ENCODE peak calls at places on chromosome 1, in ten cellular contexts. T is Peyer's patch, A is cardiac muscle cell, X is fibroblast of lung, I is lung, H is tibial artery, K is left ventricle myocardium inferior, C is thoracic aorta, B is lower lobe of right lung, M is right cardiac atrium. F is an unnamed sample.

GRCh38 chr1:234218078-234218477 is 155.2 kb upstream of the COA6 start:
- DNase-seq in H (no peak), M (no peak), B (no peak), I (no peak), X (peak; percentile 10), C (no peak), K (no peak), T (no peak), A (no peak), F (no peak)

GRCh38 chr1:16724718-16725438 is 15.4 kb upstream of the RNU1-4 start:
- DNase-seq in K (no peak), H (no peak), T (peak; percentile 52), A (no peak), B (no peak), C (no peak), X (no peak), I (peak; percentile 42), M (peak; percentile 71), F (no peak)

GRCh38 chr1:235430991-235431390 is 63.8 kb downstream of the TBCE start:
- DNase-seq in X (peak; percentile 85), H (no peak), C (no peak), T (no peak), I (no peak), B (no peak), M (no peak), A (no peak), K (no peak), F (no peak)

GRCh38 chr1:46613661-46614603 is 2.7 kb downstream of the MOB3C start:
- DNase-seq in C (peak; percentile 78), T (peak; percentile 87), M (peak; percentile 97), A (peak; percentile 64), H (peak; percentile 96), X (peak; percentile 76), K (peak; percentile 96), I (peak; percentile 86), B (peak; percentile 93), F (peak; percentile 96)

GRCh38 chr1:8602471-8603219 is 214.8 kb downstream of the RERE start:
- DNase-seq in A (no peak), C (no peak), M (no peak), X (no peak), K (no peak), I (no peak), T (no peak), H (no peak), B (no peak), F (no peak)

GRCh38 chr1:90475623-90476022 is 241.5 kb downstream of the BARHL2 start:
- DNase-seq in T (no peak), B (no peak), C (no peak), X (peak; percentile 2), I (no peak), M (no peak), H (no peak), K (no peak), A (peak; percentile 5), F (no peak)

GRCh38 chr1:18429654-18430053 is 51.1 kb upstream of the KLHDC7A start:
- DNase-seq in C (no peak), T (no peak), I (no peak), H (no peak), K (no peak), M (no peak), X (no peak), A (no peak), B (no peak), F (no peak)

GRCh38 chr1:93275634-93276295 is 69.9 kb upstream of the DR1 start:
- DNase-seq in A (no peak), C (no peak), H (no peak), M (no peak), I (peak; percentile 77), B (peak; percentile 53), K (no peak), X (no peak), T (no peak), F (no peak)

GRCh38 chr1:116983678-116984077 is 17.9 kb upstream of the CD101 start:
- DNase-seq in K (no peak), B (no peak), X (no peak), I (no peak), H (no peak), C (no peak), A (no peak), T (no peak), M (no peak), F (no peak)

GRCh38 chr1:14945132-14946010 is 208.2 kb upstream of the TMEM51 start:
- DNase-seq in B (no peak), K (peak; percentile 49), H (no peak), X (peak; percentile 93), C (peak; percentile 15), T (no peak), M (peak; percentile 86), A (peak; percentile 45), I (peak; percentile 48), F (no peak)

GRCh38 chr1:63987014-63987630 is 213.3 kb downstream of the ROR1 start:
- DNase-seq in I (no peak), K (no peak), M (no peak), T (no peak), X (peak; percentile 76), C (no peak), A (no peak), H (no peak), B (no peak), F (no peak)
- H3K27ac ChIP-seq in I (no peak overlapping the region), K (no peak overlapping the region), M (no peak overlapping the region), T (no peak overlapping the region), X (no peak overlapping the region), C (peak overlapping the region; percentile 13), A (peak overlapping the region; percentile 2), H (no peak overlapping the region), B (no peak overlapping the region), F (no peak overlapping the region)

GRCh38 chr1:221778125-221778524 is 36.2 kb upstream of the DUSP10 start:
- DNase-seq in T (no peak), C (no peak), M (no peak), H (no peak), B (no peak), X (no peak), I (no peak), A (no peak), K (no peak), F (no peak)

GRCh38 chr1:221778535-221779142 is 36.8 kb upstream of the DUSP10 start:
- DNase-seq in C (no peak), X (no peak), T (peak; percentile 78), H (no peak), A (no peak), K (no peak), M (no peak), B (peak; percentile 64), I (no peak), F (no peak)

GRCh38 chr1:221777434-221778072 is 35.7 kb upstream of the DUSP10 start:
- DNase-seq in I (no peak), B (no peak), A (no peak), M (no peak), C (no peak), K (no peak), H (no peak), T (peak; percentile 64), X (no peak), F (no peak)

GRCh38 chr1:221775206-221775605 is 33.3 kb upstream of the DUSP10 start:
- DNase-seq in C (no peak), H (no peak), A (no peak), B (no peak), K (no peak), I (no peak), M (no peak), T (no peak), X (no peak), F (no peak)

DNA sequence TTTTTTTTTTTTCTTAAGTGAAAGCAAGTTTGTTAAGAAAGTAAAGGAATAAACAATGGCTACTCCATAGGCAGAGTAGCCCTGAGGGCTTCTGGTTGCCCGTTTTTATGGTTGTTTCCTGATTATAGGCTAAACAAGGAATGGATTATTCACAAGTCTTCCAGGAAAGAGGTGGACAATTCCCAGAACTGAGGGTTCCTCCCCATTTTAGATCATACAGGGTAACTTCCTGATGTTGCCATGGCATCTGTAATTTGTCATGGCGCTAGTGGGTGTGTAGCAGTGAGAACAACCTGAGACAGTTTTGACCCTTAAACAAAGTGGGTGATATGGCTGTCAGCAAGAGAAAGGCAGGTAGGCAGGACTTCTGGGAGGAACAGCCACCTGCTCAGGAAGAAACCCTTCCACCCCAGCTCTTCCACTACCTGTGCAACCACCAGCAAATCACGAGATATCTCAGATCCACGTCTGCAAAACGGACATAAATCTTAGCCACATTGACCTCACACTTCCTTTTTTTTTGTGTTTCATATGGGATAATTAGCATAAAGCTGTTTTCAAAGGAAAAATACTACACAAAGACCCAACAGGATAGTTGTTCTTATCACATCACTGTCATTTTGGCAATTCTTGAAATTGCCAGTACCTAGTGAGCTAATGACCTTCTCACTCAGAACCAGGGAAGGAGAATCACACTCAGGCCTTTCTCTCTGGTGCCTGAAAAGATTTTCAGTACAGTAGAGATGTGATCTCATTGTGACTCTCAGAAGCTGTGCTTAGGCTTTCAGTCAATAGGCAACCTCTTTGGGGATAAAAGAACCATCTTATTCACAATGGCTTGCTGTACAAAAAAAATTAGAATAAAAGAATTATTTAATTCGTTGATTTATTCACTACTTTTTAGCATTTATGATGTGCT is 34.9 kb upstream of the DUSP10 start:
- DNase-seq in H (no peak), A (no peak), B (no peak), I (no peak), X (no peak), T (no peak), C (no peak), K (no peak), M (no peak), F (no peak)
- H3K4me1 ChIP-seq in H (no peaks in the 10 kb centered on the region), A (no peaks in the 10 kb centered on the region), B (peaks cover 25% of the 10 kb centered on the region), I (no peaks in the 10 kb centered on the region), X (no peaks in the 10 kb centered on the region), T (peaks cover 12% of the 10 kb centered on the region), C (no peaks in the 10 kb centered on the region), K (no peaks in the 10 kb centered on the region), M (no peaks in the 10 kb centered on the region), F (no peaks in the 10 kb centered on the region)

DNA sequence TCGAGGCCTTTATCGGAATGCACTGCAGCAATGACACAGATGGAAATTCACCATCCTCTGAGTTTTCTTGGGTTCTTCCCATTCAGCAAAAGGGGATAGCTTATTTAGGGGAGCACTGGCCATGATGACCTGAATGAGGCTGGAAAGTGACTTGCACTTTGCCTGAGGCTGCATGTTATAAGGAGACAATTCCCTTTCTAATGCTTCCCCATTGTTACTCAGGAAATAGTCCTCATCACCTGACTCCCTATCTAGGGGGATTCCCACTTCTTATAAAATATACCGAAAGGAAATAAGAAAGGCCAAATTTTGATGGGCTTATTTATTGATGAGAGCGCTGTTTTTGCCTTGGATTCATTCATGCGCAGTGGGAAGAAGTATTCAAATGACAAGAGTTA is 220.4 kb upstream of the NFIA start:
- DNase-seq in B (no peak), T (no peak), C (no peak), K (no peak), I (no peak), A (no peak), H (no peak), X (no peak), M (no peak), F (no peak)
- H3K27me3 ChIP-seq in B (peaks cover 6% of the 10 kb centered on the region), T (no peaks in the 10 kb centered on the region), C (no peaks in the 10 kb centered on the region), K (no peaks in the 10 kb centered on the region), I (no peaks in the 10 kb centered on the region), A (no peaks in the 10 kb centered on the region), H (no peaks in the 10 kb centered on the region), X (no peaks in the 10 kb centered on the region), M (no peaks in the 10 kb centered on the region), F (peaks cover 6% of the 10 kb centered on the region)

DNA sequence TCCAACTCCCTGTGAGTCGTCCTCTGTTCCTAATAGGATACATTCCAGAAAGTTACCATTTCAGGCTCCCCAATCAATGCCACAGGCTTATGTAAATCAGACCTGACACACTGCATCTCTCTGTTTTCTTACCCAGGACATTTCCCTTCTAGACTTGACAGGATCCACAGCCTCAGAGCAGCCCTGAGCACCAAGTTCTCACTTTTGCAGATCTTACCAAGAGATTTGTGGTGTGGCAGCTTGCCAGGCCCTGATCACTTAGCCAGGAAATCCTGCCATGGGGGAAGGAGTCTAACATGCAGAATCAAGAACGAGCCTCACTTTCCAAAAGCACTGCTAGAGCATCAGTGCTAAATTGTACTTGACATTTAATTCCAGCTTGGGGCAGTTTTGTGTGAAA is 202.9 kb downstream of the TBX15 start:
- DNase-seq in I (no peak), H (peak; percentile 58), B (no peak), M (peak; percentile 50), A (no peak), K (no peak), T (no peak), X (peak; percentile 1), C (no peak), F (no peak)
- H3K27ac ChIP-seq in I (no peak overlapping the region), H (no peak overlapping the region), B (no peak overlapping the region), M (no peak overlapping the region), A (no peak overlapping the region), K (no peak overlapping the region), T (no peak overlapping the region), X (no peak overlapping the region), C (no peak overlapping the region), F (no peak overlapping the region)